ENCODE peak calls at places on chromosome 20, in nine cellular contexts. R is pancreas, A is cardiac muscle cell, I is uterus, K is left ventricle myocardium inferior, M is psoas muscle, U is lower lobe of right lung, O is hepatocyte, G is fibroblast of lung. S is an unnamed sample.

GRCh38 chr20:17500826-17501225 is 30.4 kb downstream of the BFSP1 start:
- DNase-seq in R (no peak), A (no peak), I (no peak), K (no peak), M (no peak), U (no peak), O (no peak), G (no peak), S (no peak)

GRCh38 chr20:10654630-10655029 is 19.2 kb downstream of the JAG1 start:
- DNase-seq in R (peak; percentile 58), A (peak; percentile 50), I (no peak), K (no peak), M (no peak), U (no peak), O (peak; percentile 26), G (no peak), S (no peak)

GRCh38 chr20:46787986-46788762 is 78.7 kb downstream of the SLC2A10 start:
- DNase-seq in R (peak; percentile 28), A (no peak), I (no peak), K (no peak), M (no peak), U (no peak), O (no peak), G (no peak), S (no peak)

GRCh38 chr20:48695255-48695654 is 132.5 kb downstream of the PREX1 start:
- DNase-seq in R (no peak), A (peak; percentile 87), I (no peak), K (no peak), M (no peak), U (no peak), O (peak; percentile 48), G (peak; percentile 38), S (no peak)

GRCh38 chr20:22576273-22576672 is 8.1 kb downstream of the FOXA2 start:
- DNase-seq in R (no peak), A (no peak), I (no peak), K (no peak), M (no peak), U (no peak), O (no peak), G (no peak), S (no peak)

GRCh38 chr20:22630698-22631097 is 46.3 kb upstream of the FOXA2 start:
- DNase-seq in R (no peak), A (no peak), I (no peak), K (no peak), M (no peak), U (no peak), O (no peak), G (no peak), S (no peak)

GRCh38 chr20:54525906-54526596 is 50.7 kb downstream of the DOK5 start:
- DNase-seq in R (no peak), A (no peak), I (no peak), K (no peak), M (no peak), U (no peak), O (no peak), G (no peak), S (no peak)

GRCh38 chr20:3592931-3593330 is 70.3 kb downstream of the GFRA4 start:
- DNase-seq in R (no peak), A (no peak), I (no peak), K (no peak), M (no peak), U (no peak), O (no peak), G (no peak), S (no peak)

GRCh38 chr20:12012241-12013222 is 94.8 kb downstream of the BTBD3 start:
- DNase-seq in R (peak; percentile 20), A (peak; percentile 45), I (no peak), K (no peak), M (no peak), U (no peak), O (peak; percentile 55), G (peak; percentile 34), S (no peak)

GRCh38 chr20:51608060-51608459 is 65.5 kb upstream of the NFATC2 start:
- DNase-seq in R (no peak), A (no peak), I (no peak), K (no peak), M (no peak), U (no peak), O (no peak), G (no peak), S (no peak)

GRCh38 chr20:17210387-17210786 is 16.5 kb upstream of the PCSK2 start:
- DNase-seq in R (no peak), A (no peak), I (no peak), K (no peak), M (no peak), U (no peak), O (no peak), G (no peak), S (no peak)

DNA sequence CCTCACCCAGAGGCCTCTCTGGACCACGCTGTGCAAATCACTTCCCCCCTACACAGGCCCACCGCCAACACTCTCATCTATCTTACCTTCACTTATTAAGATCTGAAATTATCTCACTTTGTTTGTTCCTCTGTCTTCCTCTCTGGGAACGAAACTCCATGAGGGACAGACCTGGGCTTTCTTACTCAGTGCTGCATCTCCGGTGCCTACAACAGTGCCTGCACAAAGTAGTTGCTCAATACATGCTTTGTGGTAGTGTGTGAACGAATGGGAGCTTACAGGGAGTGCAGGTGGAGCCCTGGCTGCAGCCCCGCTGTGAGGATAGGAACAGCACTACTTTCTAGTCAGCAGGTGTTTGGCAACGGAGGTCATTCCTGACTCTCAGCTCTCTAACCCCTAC is 5.3 kb downstream of the CASS4 start:
- DNase-seq in R (no peak), A (no peak), I (no peak), K (no peak), M (no peak), U (no peak), O (no peak), G (no peak), S (no peak)
- H3K4me1 ChIP-seq in R (no peaks in the 10 kb centered on the region), A (no peaks in the 10 kb centered on the region), I (no peaks in the 10 kb centered on the region), K (peaks cover 6% of the 10 kb centered on the region), M (no peaks in the 10 kb centered on the region), U (peaks cover 61% of the 10 kb centered on the region), O (no peaks in the 10 kb centered on the region), G (peaks cover 29% of the 10 kb centered on the region), S (no peaks in the 10 kb centered on the region)

DNA sequence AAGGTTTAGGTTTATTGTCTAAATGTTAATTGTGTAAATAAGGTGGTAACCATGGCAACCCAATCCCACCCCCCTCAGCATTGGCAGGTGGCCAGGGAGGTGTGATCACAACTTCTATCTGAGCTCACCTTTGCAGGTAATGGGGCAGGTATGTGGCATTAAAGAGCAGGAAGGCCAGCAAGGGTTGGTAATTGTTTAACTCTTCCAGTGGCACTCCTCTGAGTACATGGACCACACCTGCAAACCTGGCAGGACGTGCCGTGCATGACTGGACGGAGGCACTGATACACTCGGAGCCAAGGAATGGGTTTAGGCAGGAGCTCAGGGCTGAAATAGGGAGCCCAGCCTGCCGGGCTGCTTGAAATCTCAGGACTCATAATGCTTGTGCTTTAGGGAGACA is 107.0 kb upstream of the BMP2 start:
- DNase-seq in R (peak; percentile 28), A (no peak), I (no peak), K (no peak), M (no peak), U (peak; percentile 56), O (peak; percentile 30), G (no peak), S (peak; percentile 65)
- TF ChIP-seq CTCF in R (no peak), A (no peak), I (no peak), K (no peak), M (no peak), U (no peak), O (no peak), G (no peak), S (no peak)

GRCh38 chr20:1943267-1944002 is 48.2 kb downstream of the SIRPA start:
- DNase-seq in R (no peak), A (no peak), I (no peak), K (peak; percentile 37), M (peak; percentile 64), U (peak; percentile 76), O (peak; percentile 46), G (no peak), S (no peak)

GRCh38 chr20:1940581-1940980 is 45.4 kb downstream of the SIRPA start:
- DNase-seq in R (no peak), A (no peak), I (no peak), K (no peak), M (no peak), U (no peak), O (no peak), G (no peak), S (no peak)

GRCh38 chr20:1941226-1941625 is 46.0 kb downstream of the SIRPA start:
- DNase-seq in R (no peak), A (no peak), I (peak; percentile 46), K (no peak), M (peak; percentile 72), U (no peak), O (no peak), G (peak; percentile 79), S (peak; percentile 83)

GRCh38 chr20:1942486-1943266 is 47.5 kb downstream of the SIRPA start:
- DNase-seq in R (no peak), A (no peak), I (no peak), K (no peak), M (no peak), U (no peak), O (no peak), G (no peak), S (no peak)

DNA sequence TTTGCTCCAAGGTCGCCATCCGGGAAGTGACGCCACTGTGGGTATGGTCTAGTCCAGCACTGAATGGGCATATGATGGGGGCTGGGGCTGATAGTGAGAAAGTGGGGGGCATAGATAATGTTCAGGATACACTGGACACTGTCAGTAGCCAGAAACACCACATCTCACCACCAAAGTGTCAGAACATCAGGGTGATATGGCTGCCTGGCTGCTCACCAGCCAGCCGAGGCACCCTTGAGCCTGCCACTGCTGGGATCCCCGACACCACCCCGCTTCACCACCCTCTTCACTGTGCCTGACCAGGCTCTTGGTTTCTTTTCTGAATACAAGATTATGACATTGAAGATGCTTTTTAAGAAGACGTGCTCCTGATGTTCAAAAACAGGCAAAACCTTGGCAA is 46.9 kb downstream of the SIRPA start:
- DNase-seq in R (no peak), A (no peak), I (no peak), K (no peak), M (no peak), U (no peak), O (no peak), G (no peak), S (no peak)
- H3K4me1 ChIP-seq in R (peaks cover 11% of the 10 kb centered on the region), A (peaks cover 63% of the 10 kb centered on the region), I (no peaks in the 10 kb centered on the region), K (peaks cover 21% of the 10 kb centered on the region), M (peaks cover 61% of the 10 kb centered on the region), U (peaks cover 39% of the 10 kb centered on the region), O (peaks cover 19% of the 10 kb centered on the region), G (no peaks in the 10 kb centered on the region), S (peaks cover 11% of the 10 kb centered on the region)

DNA sequence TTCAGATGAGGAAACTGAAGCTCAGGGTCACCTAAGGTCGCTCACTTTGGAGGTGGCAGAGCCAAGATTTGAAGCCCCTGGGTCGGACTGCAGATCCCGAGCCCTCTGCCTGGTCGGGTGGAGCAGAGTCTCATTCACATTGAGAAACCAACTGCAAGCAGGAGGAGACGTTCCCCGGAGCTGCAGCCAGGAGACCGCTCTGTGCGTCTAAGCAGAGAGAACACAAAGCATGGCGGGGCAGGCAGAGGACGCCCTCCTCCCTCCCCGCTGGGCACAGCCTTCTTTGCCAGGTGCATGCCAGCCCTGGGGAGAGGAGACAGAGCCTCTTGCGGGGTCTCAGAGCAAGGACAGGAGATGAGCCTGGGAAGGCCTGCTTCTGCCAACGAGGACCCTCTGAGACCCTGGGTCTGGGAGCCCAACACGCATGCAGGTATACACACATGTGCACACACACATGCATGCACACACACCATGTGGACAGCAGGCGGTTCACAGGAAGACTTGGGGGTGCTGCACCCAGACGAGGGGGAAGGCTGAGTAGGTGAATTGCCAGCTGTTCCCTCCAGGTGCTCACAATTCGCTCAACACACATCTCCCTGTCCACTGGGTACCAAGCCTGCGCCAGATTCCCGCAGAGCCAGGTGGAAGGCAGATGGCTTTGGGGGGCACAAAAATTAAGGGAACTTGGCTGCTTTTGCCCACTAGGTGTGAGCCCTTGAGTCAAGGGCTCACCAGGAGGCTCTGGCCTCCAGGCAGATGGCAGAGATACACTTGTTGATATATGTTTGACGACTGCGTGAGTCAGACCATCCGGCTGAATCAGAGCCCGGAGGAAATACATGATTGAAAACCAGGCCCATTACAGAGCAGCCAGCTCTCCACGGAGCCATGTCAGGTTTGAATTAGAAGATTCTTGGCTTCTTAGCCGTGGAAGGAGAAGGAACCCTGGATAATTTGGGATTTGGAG is 5.5 kb upstream of the NTSR1 start:
- DNase-seq in R (no peak), A (no peak), I (no peak), K (no peak), M (no peak), U (no peak), O (peak; percentile 43), G (peak; percentile 86), S (peak; percentile 99)
- TF ChIP-seq CTCF in R (no peak), A (peak; percentile 36), I (no peak), K (no peak), M (no peak), U (no peak), O (no peak), G (peak; percentile 36), S (peak; percentile 99)

S was measured in RWPE2.